ENCODE peak calls at places on chromosome 11, in eight cellular contexts. L is transverse colon, O is A549, I is suprapubic skin, X is sigmoid colon, D is H1, R is ovary, C is K562. B is an unnamed sample.

GRCh38 chr11:47436726-47437125 is 10.5 kb upstream of the PSMC3 start:
- DNase-seq in X (no peak), I (no peak), C (no peak), L (no peak), O (no peak), R (no peak), D (no peak), B (no peak)

GRCh38 chr11:69744435-69744834 is 30.7 kb downstream of the FGF4 start:
- DNase-seq in D (peak; percentile 49), X (no peak), O (no peak), R (no peak), L (no peak), C (no peak), I (no peak), B (no peak)

GRCh38 chr11:61148016-61148640 is 13.1 kb downstream of the VPS37C start:
- DNase-seq in C (no peak), O (no peak), L (no peak), I (no peak), X (peak; percentile 34), R (no peak), D (no peak), B (no peak)

GRCh38 chr11:9205596-9205995 is 59.6 kb downstream of the DENND5A start:
- DNase-seq in X (no peak), C (no peak), D (no peak), O (no peak), I (no peak), R (no peak), L (no peak), B (no peak)

GRCh38 chr11:26665946-26666345 is 55.9 kb downstream of the SLC5A12 start:
- DNase-seq in C (no peak), X (no peak), O (no peak), I (no peak), D (no peak), R (no peak), L (no peak), B (no peak)

GRCh38 chr11:119739021-119739703 is 10.2 kb upstream of the NECTIN1 start:
- DNase-seq in R (no peak), O (no peak), L (peak; percentile 73), D (no peak), I (no peak), C (no peak), X (no peak), B (no peak)

GRCh38 chr11:120324932-120325810 is at the start of gene TLCD5:
- DNase-seq in D (peak; percentile 70), O (peak; percentile 49), X (peak; percentile 76), C (peak; percentile 60), L (peak; percentile 36), R (peak; percentile 80), I (no peak), B (peak; percentile 41)

GRCh38 chr11:77559686-77560425 is 29.9 kb upstream of the AQP11 start:
- DNase-seq in L (no peak), R (no peak), O (peak; percentile 38), C (no peak), X (no peak), I (no peak), D (no peak), B (no peak)

GRCh38 chr11:6297831-6298230 is 22.5 kb downstream of the CAVIN3 start:
- DNase-seq in L (no peak), C (no peak), R (no peak), I (no peak), X (no peak), O (no peak), D (no peak), B (peak; percentile 16)

GRCh38 chr11:10450451-10451398 is 4.3 kb upstream of the AMPD3 start:
- DNase-seq in L (peak; percentile 78), I (no peak), R (no peak), D (peak; percentile 49), X (no peak), C (no peak), O (peak; percentile 45), B (no peak)

GRCh38 chr11:105821366-105821765 is 200.7 kb downstream of the MSANTD4 start:
- DNase-seq in O (no peak), I (no peak), L (no peak), X (no peak), R (no peak), D (no peak), C (no peak), B (no peak)

GRCh38 chr11:71355266-71355665 is 92.9 kb downstream of the DHCR7 start:
- DNase-seq in C (no peak), R (no peak), I (no peak), O (no peak), D (no peak), L (no peak), X (no peak), B (no peak)

GRCh38 chr11:134640971-134641968 is 229.2 kb upstream of the B3GAT1 start:
- DNase-seq in D (no peak), I (no peak), O (no peak), R (no peak), C (no peak), L (no peak), X (no peak), B (no peak)

GRCh38 chr11:117857734-117858369 is 18.6 kb downstream of the FXYD6 start:
- DNase-seq in C (no peak), X (peak; percentile 57), O (no peak), R (no peak), L (no peak), D (no peak), I (no peak), B (no peak)

GRCh38 chr11:70742553-70743291 is 344.4 kb downstream of the CTTN start:
- DNase-seq in O (no peak), R (no peak), X (no peak), I (no peak), C (peak; percentile 94), D (peak; percentile 51), L (no peak), B (no peak)

GRCh38 chr11:44565746-44566558 is 489 bp downstream of the CD82 start:
- DNase-seq in D (no peak), R (no peak), O (no peak), L (no peak), C (peak; percentile 3), I (no peak), X (peak; percentile 60), B (no peak)

GRCh38 chr11:67463680-67464410 is 5.2 kb downstream of the TMEM134 start:
- DNase-seq in O (peak; percentile 91), X (peak; percentile 90), L (peak; percentile 69), C (peak; percentile 85), R (peak; percentile 57), D (no peak), I (peak; percentile 91), B (peak; percentile 60)

GRCh38 chr11:11387906-11388305 is 34.9 kb upstream of the CSNK2A3 start:
- DNase-seq in O (no peak), C (no peak), X (no peak), I (no peak), D (no peak), L (no peak), R (no peak), B (no peak)

DNA sequence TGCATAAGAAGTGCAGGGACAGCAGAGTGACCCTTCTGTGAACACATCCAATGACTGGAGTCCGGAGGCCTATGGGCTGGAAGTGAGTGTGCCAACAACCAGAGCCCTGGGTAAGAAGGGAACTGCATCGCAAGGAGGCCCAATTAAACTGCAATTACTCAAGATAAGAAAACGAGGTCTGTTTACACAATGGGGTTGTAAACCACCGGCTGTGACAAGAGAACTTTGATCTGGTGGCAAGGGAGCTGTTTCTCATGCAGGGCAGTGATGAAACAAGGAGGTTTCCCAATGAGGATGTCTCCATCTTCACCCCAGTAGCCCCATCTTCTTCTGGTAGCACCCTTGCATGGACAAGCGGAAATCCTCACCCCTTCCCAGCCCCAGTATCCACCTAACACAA is 21.5 kb downstream of the ETS1 start:
- DNase-seq in R (no peak), D (no peak), X (no peak), O (no peak), I (no peak), C (no peak), L (peak; percentile 59), B (no peak)
- TF ChIP-seq EP300 in R (no peak), D (no peak), X (no peak), O (no peak), I (no peak), C (no peak), L (no peak), B (no peak)

GRCh38 chr11:65551572-65552398 is 6.4 kb downstream of the LTBP3 start:
- DNase-seq in O (peak; percentile 58), L (peak; percentile 90), C (peak; percentile 54), R (peak; percentile 51), D (no peak), X (no peak), I (no peak), B (no peak)
- TF ChIP-seq EP300 in O (no peak), L (no peak), C (no peak), R (no peak), D (no peak), X (no peak), I (no peak), B (no peak)

GRCh38 chr11:109512680-109513079 is 90.7 kb downstream of the C11orf87 start:
- DNase-seq in D (no peak), I (no peak), X (no peak), C (no peak), R (no peak), L (no peak), O (no peak), B (no peak)
- TF ChIP-seq EP300 in D (no peak), I (no peak), X (no peak), C (no peak), R (no peak), L (no peak), O (no peak), B (no peak)

GRCh38 chr11:64918056-64918455 is 1.0 kb upstream of the ATG2A start:
- DNase-seq in L (no peak), R (peak; percentile 15), C (no peak), X (peak; percentile 60), O (no peak), D (no peak), I (no peak), B (no peak)
- TF ChIP-seq EP300 in L (no peak), R (no peak), C (no peak), X (no peak), O (no peak), D (no peak), I (no peak), B (no peak)

GRCh38 chr11:20159680-20160381 is 444 bp downstream of the DBX1 start:
- DNase-seq in R (no peak), L (no peak), D (no peak), C (no peak), X (no peak), I (no peak), O (no peak), B (no peak)

GRCh38 chr11:20160425-20161229 is at the start of gene DBX1:
- DNase-seq in D (no peak), R (no peak), X (no peak), C (no peak), O (no peak), I (no peak), L (no peak), B (no peak)

GRCh38 chr11:20157768-20158167 is 2.5 kb downstream of the DBX1 start:
- DNase-seq in I (no peak), L (no peak), D (no peak), R (no peak), C (no peak), O (no peak), X (no peak), B (no peak)

GRCh38 chr11:20156876-20157613 is 3.2 kb downstream of the DBX1 start:
- DNase-seq in C (no peak), D (no peak), X (no peak), I (no peak), O (no peak), L (peak; percentile 20), R (no peak), B (no peak)

GRCh38 chr11:20158597-20159257 is 1.5 kb downstream of the DBX1 start:
- DNase-seq in D (no peak), L (peak; percentile 31), X (peak; percentile 61), C (peak; percentile 49), I (no peak), O (no peak), R (peak; percentile 35), B (peak; percentile 24)
- TF ChIP-seq EP300 in D (no peak), L (no peak), X (no peak), C (no peak), I (no peak), O (no peak), R (no peak), B (no peak)